ENCODE peak calls at places on chromosomes 11 and 22, in five cellular contexts. U is astrocyte; N is RWPE1; G is HL-60; B is CD4-positive, alpha-beta T cell. A is an unnamed sample.

GRCh38 chr11:115234794-115235193 is 269.4 kb downstream of the CADM1 start:
- DNase-seq in U (no peak), N (no peak), B (no peak), G (no peak), A (no peak)

GRCh38 chr11:31987118-31988005 is 103.5 kb upstream of the RCN1 start:
- DNase-seq in U (no peak), B (no peak), G (no peak), N (no peak), A (no peak)

GRCh38 chr22:20946080-20946986 is 20.7 kb upstream of the AIFM3 start:
- DNase-seq in G (no peak), U (peak), N (no peak), B (no peak), A (no peak)

GRCh38 chr11:92596596-92597317 is 372.1 kb downstream of the FAT3 start:
- DNase-seq in B (no peak), U (peak), G (no peak), N (no peak), A (no peak)

GRCh38 chr11:92122561-92122960 is 102.1 kb upstream of the FAT3 start:
- DNase-seq in N (no peak), G (no peak), B (no peak), U (peak), A (no peak)

GRCh38 chr22:44068422-44069191 is 44.5 kb downstream of the PARVB start:
- DNase-seq in G (peak), B (no peak), U (no peak), N (no peak), A (no peak)

GRCh38 chr11:113554531-113554930 is 79.3 kb upstream of the DRD2 start:
- DNase-seq in U (no peak), N (no peak), B (no peak), G (no peak), A (no peak)

GRCh38 chr11:100791103-100791502 is 104.0 kb downstream of the ARHGAP42 start:
- DNase-seq in G (no peak), U (no peak), N (no peak), B (no peak), A (no peak)

GRCh38 chr11:373716-374551 is 4.6 kb downstream of the B4GALNT4 start:
- DNase-seq in U (no peak), N (no peak), B (no peak), G (no peak), A (no peak)

GRCh38 chr22:19480173-19480568 is 451 bp downstream of the CDC45 start:
- DNase-seq in N (no peak), B (no peak), G (no peak), U (no peak), A (no peak)

GRCh38 chr11:123562166-123562565 is 92.3 kb downstream of the SCN3B start:
- DNase-seq in N (no peak), G (no peak), B (no peak), U (no peak), A (no peak)

GRCh38 chr11:132318421-132319157 is 948.2 kb downstream of the NTM start:
- DNase-seq in G (no peak), U (peak), N (peak), B (no peak), A (no peak)

GRCh38 chr11:118620529-118621070 is 13.2 kb downstream of the PHLDB1 start:
- DNase-seq in B (no peak), G (no peak), U (no peak), N (no peak), A (no peak)

GRCh38 chr11:12175694-12176241 is 65.4 kb downstream of the MICAL2 start:
- DNase-seq in U (peak), B (no peak), G (no peak), N (peak), A (no peak)

GRCh38 chr11:32706985-32707736 is 87.3 kb downstream of the CCDC73 start:
- DNase-seq in B (no peak), G (peak), N (peak), U (peak), A (no peak)

GRCh38 chr11:116879789-116880402 is 42.5 kb upstream of the APOA1 start:
- DNase-seq in G (peak), U (peak), B (no peak), N (peak), A (no peak)

GRCh38 chr22:48453751-48454485 is 1373.8 kb downstream of the BRD1 start:
- DNase-seq in N (no peak), B (no peak), G (no peak), U (no peak), A (no peak)

GRCh38 chr11:57248780-57249383 is 11.8 kb upstream of the APLNR start:
- DNase-seq in N (peak), B (no peak), U (peak), G (no peak), A (no peak)

GRCh38 chr11:30533445-30533947 is 52.7 kb downstream of the MPPED2 start:
- DNase-seq in G (no peak), B (no peak), U (no peak), N (no peak), A (no peak)

GRCh38 chr11:104151404-104152204 is 12.3 kb downstream of the PDGFD start:
- DNase-seq in G (no peak), U (no peak), B (no peak), N (peak), A (no peak)

GRCh38 chr11:3188496-3189192 is 23.5 kb upstream of the OSBPL5 start:
- DNase-seq in N (no peak), U (peak), G (no peak), B (no peak), A (no peak)

GRCh38 chr11:128297111-128297651 is 290.2 kb downstream of the ETS1 start:
- DNase-seq in G (no peak), B (peak), N (no peak), U (no peak), A (no peak)

GRCh38 chr11:70590356-70590991 is 192.1 kb downstream of the CTTN start:
- DNase-seq in G (no peak), N (no peak), U (no peak), B (no peak), A (no peak)

GRCh38 chr11:133906241-133906640 is 50.5 kb downstream of the IGSF9B start:
- DNase-seq in B (no peak), N (no peak), U (no peak), G (no peak), A (no peak)

GRCh38 chr11:124762624-124763155 is 600 bp upstream of the ESAM start:
- DNase-seq in B (no peak), U (no peak), N (no peak), G (no peak), A (no peak)

GRCh38 chr11:17353228-17354021 is 1.8 kb downstream of the NCR3LG1 start:
- DNase-seq in U (peak), G (peak), B (peak), N (peak), A (peak)

GRCh38 chr11:85750646-85751045 is 60.3 kb downstream of the SYTL2 start:
- DNase-seq in G (no peak), N (no peak), B (no peak), U (no peak), A (no peak)

GRCh38 chr11:724733-725386 is 18.8 kb downstream of the EPS8L2 start:
- DNase-seq in N (no peak), U (no peak), B (no peak), G (no peak), A (no peak)

GRCh38 chr11:65663634-65664200 is 1.0 kb upstream of the RELA start:
- DNase-seq in U (peak), G (no peak), N (peak), B (peak), A (no peak)

GRCh38 chr11:72599325-72600117 is 74.7 kb downstream of the PDE2A start:
- DNase-seq in B (no peak), N (no peak), G (no peak), U (no peak), A (no peak)

GRCh38 chr22:22593250-22593649 is 34.2 kb upstream of the PRAME start:
- DNase-seq in U (no peak), B (no peak), N (no peak), G (no peak), A (no peak)

GRCh38 chr22:22590136-22590891 is 31.2 kb upstream of the PRAME start:
- DNase-seq in G (no peak), N (no peak), U (no peak), B (no peak), A (peak)

GRCh38 chr22:22595001-22595835 is 36.2 kb upstream of the PRAME start:
- DNase-seq in B (no peak), N (no peak), G (no peak), U (no peak), A (peak)

GRCh38 chr22:22591348-22592299 is 32.6 kb upstream of the PRAME start:
- DNase-seq in B (no peak), U (no peak), N (no peak), G (no peak), A (no peak)

DNA sequence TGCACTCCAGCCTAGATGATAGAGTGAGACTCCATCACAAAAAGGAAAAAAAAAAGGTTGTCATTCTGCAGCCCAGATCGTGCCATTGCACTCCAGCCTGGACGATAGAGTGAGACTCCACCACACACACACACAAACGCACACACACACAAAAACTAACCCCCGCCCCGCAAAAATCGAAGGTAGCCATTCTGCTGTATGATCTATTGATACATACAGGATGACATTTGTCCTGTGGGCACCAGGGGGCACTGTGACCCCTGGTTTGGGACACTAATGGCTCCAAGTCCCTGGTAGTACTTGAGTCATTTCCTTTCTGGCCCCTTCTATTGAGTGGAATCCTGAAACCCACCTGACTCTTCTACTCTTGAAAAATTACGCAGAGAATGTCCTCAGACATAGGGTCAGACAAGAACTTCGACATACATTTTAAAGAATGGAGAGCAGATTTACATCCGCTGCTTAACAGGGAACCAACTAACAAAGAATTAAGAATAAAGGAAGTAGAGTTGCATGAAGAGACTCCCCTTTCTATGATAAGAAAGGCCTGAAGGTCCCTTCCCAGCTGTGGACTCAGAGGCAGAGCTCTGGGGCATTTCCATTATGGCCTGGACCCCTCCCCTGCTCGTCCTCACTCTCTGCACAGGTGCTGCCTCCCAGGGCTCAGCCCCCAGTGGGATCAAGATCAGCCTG is 35.0 kb upstream of the PRAME start:
- DNase-seq in B (peak), N (no peak), U (no peak), G (no peak), A (peak)
- TF ChIP-seq CTCF in B (peak), N (peak), U (peak), G (peak), A (peak)

GRCh38 chr22:49779226-49779625 is 48.4 kb downstream of the BRD1 start:
- DNase-seq in U (no peak), N (no peak), B (no peak), G (no peak), A (no peak)
- TF ChIP-seq CTCF in U (no peak), N (no peak), B (no peak), G (no peak), A (no peak)

GRCh38 chr11:34837246-34837856 is 78.8 kb downstream of the APIP start:
- DNase-seq in U (no peak), N (no peak), B (no peak), G (no peak), A (no peak)
- TF ChIP-seq CTCF in U (no peak), N (no peak), B (no peak), G (no peak), A (no peak)

GRCh38 chr11:16194566-16194965 is 161.8 kb downstream of the SOX6 start:
- DNase-seq in G (no peak), N (no peak), B (no peak), U (peak), A (no peak)

GRCh38 chr11:16195659-16196058 is 160.7 kb downstream of the SOX6 start:
- DNase-seq in U (peak), G (no peak), N (no peak), B (no peak), A (no peak)

GRCh38 chr11:16191852-16192240 is 164.5 kb downstream of the SOX6 start:
- DNase-seq in G (no peak), U (no peak), B (no peak), N (no peak), A (no peak)

GRCh38 chr11:16193897-16194381 is 162.4 kb downstream of the SOX6 start:
- DNase-seq in G (no peak), U (peak), B (no peak), N (no peak), A (no peak)

DNA sequence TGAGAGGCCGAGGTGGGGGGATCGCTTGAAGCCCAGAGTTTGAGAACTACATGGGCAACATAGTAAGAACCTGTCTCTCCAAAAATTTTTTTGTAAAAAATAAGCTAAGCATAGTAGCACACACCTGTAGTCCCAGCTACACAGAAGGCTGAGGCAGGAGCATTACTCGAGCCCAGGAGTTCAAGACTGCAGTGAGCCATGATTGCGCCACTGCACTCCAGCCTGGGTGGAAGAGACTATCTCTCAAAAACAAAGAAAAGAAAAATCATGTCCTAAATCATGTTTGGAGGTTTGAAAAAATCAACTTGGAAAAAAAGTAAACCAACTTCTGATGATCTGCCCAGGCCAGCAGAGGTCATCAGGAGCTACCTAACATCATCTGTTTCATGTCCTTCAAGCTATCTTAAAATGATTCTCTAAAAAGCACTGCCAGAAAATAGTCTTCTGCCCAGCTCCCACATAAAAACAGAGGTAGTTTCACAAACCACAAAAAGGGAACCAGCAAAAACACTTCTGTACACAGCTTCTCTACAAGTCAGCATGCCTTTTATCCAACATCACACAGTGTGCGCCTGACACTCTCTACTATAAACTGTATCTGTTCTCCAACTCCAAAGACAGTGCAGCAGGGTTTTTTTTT is 165.0 kb downstream of the SOX6 start:
- DNase-seq in G (no peak), U (no peak), B (no peak), N (peak), A (no peak)
- TF ChIP-seq CTCF in G (no peak), U (no peak), B (no peak), N (no peak), A (no peak)

GRCh38 chr11:105610796-105611361 is 1.0 kb downstream of the GRIA4 start:
- DNase-seq in N (no peak), G (no peak), B (no peak), U (no peak), A (no peak)

GRCh38 chr11:105611837-105612480 is 2.1 kb downstream of the GRIA4 start:
- DNase-seq in N (no peak), U (no peak), G (no peak), B (no peak), A (no peak)

GRCh38 chr11:105609832-105610781 is at the start of gene GRIA4:
- DNase-seq in G (no peak), B (no peak), N (no peak), U (peak), A (peak)

GRCh38 chr11:105611414-105611813 is 1.5 kb downstream of the GRIA4 start:
- DNase-seq in G (no peak), B (no peak), N (no peak), U (no peak), A (no peak)

GRCh38 chr11:105609341-105609781 is 512 bp upstream of the GRIA4 start:
- DNase-seq in U (no peak), G (no peak), B (no peak), N (peak), A (no peak)
- TF ChIP-seq CTCF in U (peak), G (no peak), B (no peak), N (no peak), A (peak)

GRCh38 chr11:44085330-44085729 is 10.1 kb upstream of the EXT2 start:
- DNase-seq in U (no peak), G (no peak), N (no peak), B (no peak), A (peak)

GRCh38 chr11:44083906-44084305 is 11.6 kb upstream of the EXT2 start:
- DNase-seq in U (no peak), N (no peak), B (no peak), G (no peak), A (no peak)

GRCh38 chr11:44083433-44083832 is 12.0 kb upstream of the EXT2 start:
- DNase-seq in B (no peak), U (no peak), G (no peak), N (no peak), A (peak)

GRCh38 chr11:44080951-44081350 is 14.5 kb upstream of the EXT2 start:
- DNase-seq in B (no peak), U (no peak), N (no peak), G (no peak), A (peak)

GRCh38 chr11:44082645-44083044 is 12.8 kb upstream of the EXT2 start:
- DNase-seq in B (no peak), N (no peak), G (no peak), U (no peak), A (no peak)
- TF ChIP-seq CTCF in B (no peak), N (no peak), G (no peak), U (no peak), A (no peak)

GRCh38 chr22:24129980-24130379 is 51.3 kb upstream of the SUSD2 start:
- DNase-seq in U (no peak), B (no peak), G (no peak), N (no peak), A (no peak)

GRCh38 chr22:24125942-24126341 is 55.3 kb upstream of the SUSD2 start:
- DNase-seq in U (no peak), G (no peak), B (no peak), N (no peak), A (no peak)

GRCh38 chr22:24128024-24128423 is 53.3 kb upstream of the SUSD2 start:
- DNase-seq in U (no peak), N (no peak), G (no peak), B (no peak), A (no peak)

GRCh38 chr22:24133187-24133965 is 47.9 kb upstream of the SUSD2 start:
- DNase-seq in G (no peak), B (peak), U (no peak), N (no peak), A (no peak)

GRCh38 chr22:24128631-24129601 is 52.4 kb upstream of the SUSD2 start:
- DNase-seq in N (no peak), B (no peak), G (no peak), U (no peak), A (no peak)
- TF ChIP-seq CTCF in N (no peak), B (no peak), G (no peak), U (no peak), A (no peak)

DNA sequence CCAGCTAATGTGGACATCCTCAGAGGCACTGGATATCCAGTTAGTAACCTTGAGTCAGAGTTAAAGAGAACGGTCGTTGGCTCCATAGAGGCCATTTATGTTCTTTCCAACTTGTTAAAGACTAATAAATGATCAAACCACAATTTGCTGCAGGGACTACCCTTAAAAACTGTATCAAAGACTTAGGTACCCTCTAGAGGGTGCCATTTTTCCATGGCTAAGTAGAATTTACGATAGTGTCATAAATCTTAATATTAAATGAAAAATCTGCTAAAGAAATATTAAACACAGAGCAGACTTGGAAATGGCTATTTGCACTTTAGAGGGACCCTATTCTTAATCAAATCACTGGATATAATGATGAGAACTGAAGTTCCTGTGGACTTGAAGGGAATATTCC is 685.2 kb upstream of the CHORDC1 start:
- DNase-seq in B (no peak), G (no peak), U (no peak), N (no peak), A (no peak)
- TF ChIP-seq CTCF in B (no peak), G (no peak), U (no peak), N (no peak), A (peak)